ENCODE peak calls at places on chromosomes 2 and 18, in four cellular contexts. One of them, this sample, is unnamed.
A peak's percentile ranks its signal among the peaks of the same experiment; 100 is the strongest.

GRCh38 chr2:207166349-207167128 is 791 bp upstream of the KLF7 start:
- DNase-seq in HepG2: peak; percentile 32
- DNase-seq in WTC11: peak; percentile 84
- DNase-seq in GM12878: no peak
- DNase-seq in this sample: peak; percentile 32

GRCh38 chr2:217830807-217831206 is 172.0 kb downstream of the TNS1 start:
- DNase-seq in HepG2: no peak
- DNase-seq in WTC11: no peak
- DNase-seq in GM12878: no peak
- DNase-seq in this sample: no peak

GRCh38 chr18:75977069-75977468 is 518.0 kb downstream of the ZNF516 start:
- DNase-seq in HepG2: no peak
- DNase-seq in WTC11: no peak
- DNase-seq in GM12878: no peak
- DNase-seq in this sample: no peak

GRCh38 chr2:70887550-70888229 is 48.0 kb upstream of the ATP6V1B1 start:
- DNase-seq in HepG2: no peak
- DNase-seq in WTC11: peak; percentile 87
- DNase-seq in GM12878: no peak
- DNase-seq in this sample: no peak

GRCh38 chr2:17835511-17835910 is 19.3 kb downstream of the MSGN1 start:
- DNase-seq in HepG2: no peak
- DNase-seq in WTC11: no peak
- DNase-seq in GM12878: no peak
- DNase-seq in this sample: no peak

GRCh38 chr2:230797515-230798495 is 66.9 kb upstream of the ITM2C start:
- DNase-seq in HepG2: no peak
- DNase-seq in WTC11: no peak
- DNase-seq in GM12878: no peak
- DNase-seq in this sample: peak; percentile 11

GRCh38 chr2:68386362-68386761 is 21.3 kb downstream of the PLEK start:
- DNase-seq in HepG2: no peak
- DNase-seq in WTC11: no peak
- DNase-seq in GM12878: no peak
- DNase-seq in this sample: no peak

GRCh38 chr2:111617299-111617803 is 266.6 kb downstream of the ANAPC1 start:
- DNase-seq in HepG2: peak; percentile 85
- DNase-seq in WTC11: no peak
- DNase-seq in GM12878: no peak
- DNase-seq in this sample: no peak

GRCh38 chr2:211745295-211746097 is 793.1 kb downstream of the ERBB4 start:
- DNase-seq in HepG2: peak; percentile 71
- DNase-seq in WTC11: peak; percentile 61
- DNase-seq in GM12878: no peak
- DNase-seq in this sample: peak; percentile 19

GRCh38 chr2:193868833-193869232 is 1674.1 kb upstream of the TMEFF2 start:
- DNase-seq in HepG2: no peak
- DNase-seq in WTC11: no peak
- DNase-seq in GM12878: no peak
- DNase-seq in this sample: no peak

GRCh38 chr2:230908595-230909191 is 16.3 kb downstream of the GPR55 start:
- DNase-seq in HepG2: peak; percentile 59
- DNase-seq in WTC11: no peak
- DNase-seq in GM12878: no peak
- DNase-seq in this sample: peak; percentile 77

GRCh38 chr2:239646184-239646583 is 245.4 kb upstream of the HDAC4 start:
- DNase-seq in HepG2: no peak
- DNase-seq in WTC11: no peak
- DNase-seq in GM12878: no peak
- DNase-seq in this sample: no peak

GRCh38 chr18:51236225-51236624 is 38.7 kb upstream of the MEX3C start:
- DNase-seq in HepG2: peak; percentile 72
- DNase-seq in WTC11: no peak
- DNase-seq in GM12878: no peak
- DNase-seq in this sample: peak; percentile 37

GRCh38 chr18:32019251-32019943 is 772 bp downstream of the RNF125 start:
- DNase-seq in HepG2: peak; percentile 39
- DNase-seq in WTC11: peak; percentile 51
- DNase-seq in GM12878: no peak
- DNase-seq in this sample: no peak

GRCh38 chr2:42086500-42086953 is 38.7 kb downstream of the PKDCC start:
- DNase-seq in HepG2: peak; percentile 76
- DNase-seq in WTC11: peak; percentile 60
- DNase-seq in GM12878: no peak
- DNase-seq in this sample: peak; percentile 52

GRCh38 chr2:237864940-237865622 is 5.7 kb downstream of the RAMP1 start:
- DNase-seq in HepG2: no peak
- DNase-seq in WTC11: no peak
- DNase-seq in GM12878: no peak
- DNase-seq in this sample: no peak

GRCh38 chr2:128577141-128577930 is 258.7 kb upstream of the HS6ST1 start:
- DNase-seq in HepG2: no peak
- DNase-seq in WTC11: no peak
- DNase-seq in GM12878: no peak
- DNase-seq in this sample: no peak

GRCh38 chr2:55088400-55088799 is 38.1 kb upstream of the RTN4 start:
- DNase-seq in HepG2: no peak
- DNase-seq in WTC11: no peak
- DNase-seq in GM12878: no peak
- DNase-seq in this sample: no peak

GRCh38 chr2:44167311-44167907 is 1.3 kb upstream of the PPM1B start:
- DNase-seq in HepG2: no peak
- DNase-seq in WTC11: no peak
- DNase-seq in GM12878: no peak
- DNase-seq in this sample: no peak

GRCh38 chr2:23595601-23596251 is 210.7 kb downstream of the KLHL29 start:
- DNase-seq in HepG2: peak; percentile 45
- DNase-seq in WTC11: no peak
- DNase-seq in GM12878: no peak
- DNase-seq in this sample: no peak

GRCh38 chr2:73999881-74000597 is 15.3 kb downstream of the TET3 start:
- DNase-seq in HepG2: no peak
- DNase-seq in WTC11: no peak
- DNase-seq in GM12878: no peak
- DNase-seq in this sample: no peak

GRCh38 chr2:38652431-38653273 is 13.3 kb upstream of the GALM start:
- DNase-seq in HepG2: no peak
- DNase-seq in WTC11: no peak
- DNase-seq in GM12878: no peak
- DNase-seq in this sample: peak; percentile 32

GRCh38 chr18:73647391-73647790 is 500.2 kb downstream of the FBXO15 start:
- DNase-seq in HepG2: no peak
- DNase-seq in WTC11: no peak
- DNase-seq in GM12878: no peak
- DNase-seq in this sample: no peak

GRCh38 chr18:7879717-7880116 is 312.6 kb downstream of the PTPRM start:
- DNase-seq in HepG2: no peak
- DNase-seq in WTC11: no peak
- DNase-seq in GM12878: no peak
- DNase-seq in this sample: no peak

GRCh38 chr2:103268841-103269498 is 507.1 kb downstream of the TMEM182 start:
- DNase-seq in HepG2: no peak
- DNase-seq in WTC11: no peak
- DNase-seq in GM12878: no peak
- DNase-seq in this sample: no peak

GRCh38 chr2:72837171-72837570 is 11.3 kb upstream of the EXOC6B start:
- DNase-seq in HepG2: no peak
- DNase-seq in WTC11: no peak
- DNase-seq in GM12878: no peak
- DNase-seq in this sample: no peak

DNA sequence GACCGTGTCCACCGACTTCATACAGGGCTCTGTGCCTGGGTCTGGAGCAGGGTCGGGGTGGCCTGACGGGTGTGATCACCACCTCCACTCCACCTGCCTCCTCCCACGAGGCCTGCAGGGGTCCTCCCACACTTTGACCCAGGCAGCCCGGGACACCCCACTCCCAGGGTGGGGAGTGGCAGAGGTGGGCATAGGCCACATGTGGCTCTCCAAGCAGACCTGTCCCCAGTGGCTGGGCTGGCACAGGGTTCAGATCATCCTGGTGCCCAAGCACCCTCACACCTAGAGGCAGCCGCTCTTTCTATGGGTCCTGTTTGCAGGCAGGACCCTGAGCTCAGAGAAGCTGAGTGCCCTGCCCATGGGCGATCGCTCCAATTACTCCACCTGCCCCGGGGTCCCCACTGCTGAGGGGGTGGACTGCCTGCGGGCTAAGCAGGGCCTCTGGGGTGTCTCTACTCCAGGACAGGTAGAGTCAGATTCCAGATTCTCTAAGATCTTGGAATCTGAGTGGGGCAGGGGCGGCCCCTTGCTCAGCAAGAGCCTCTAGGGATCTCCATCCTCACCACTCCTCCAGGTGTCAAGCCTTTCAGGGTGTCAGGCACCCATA is 1.4 kb downstream of the NEURL3 start:
- DNase-seq in HepG2: no peak
- DNase-seq in WTC11: no peak
- DNase-seq in GM12878: no peak
- DNase-seq in this sample: no peak
- TF ChIP-seq ETV6 in HepG2: no peak
- TF ChIP-seq ETV6 in WTC11: no peak
- TF ChIP-seq ETV6 in GM12878: no peak
- TF ChIP-seq ETV6 in this sample: no peak

GRCh38 chr2:200408428-200409311 is 101.2 kb downstream of the KCTD18 start:
- DNase-seq in HepG2: peak; percentile 52
- DNase-seq in WTC11: no peak
- DNase-seq in GM12878: no peak
- DNase-seq in this sample: peak; percentile 18

GRCh38 chr2:200403794-200404193 is 97.3 kb downstream of the SPATS2L start:
- DNase-seq in HepG2: peak; percentile 19
- DNase-seq in WTC11: no peak
- DNase-seq in GM12878: no peak
- DNase-seq in this sample: no peak

GRCh38 chr2:200404615-200405014 is 98.1 kb downstream of the SPATS2L start:
- DNase-seq in HepG2: no peak
- DNase-seq in WTC11: no peak
- DNase-seq in GM12878: no peak
- DNase-seq in this sample: no peak

GRCh38 chr2:200406379-200406778 is 99.9 kb downstream of the SPATS2L start:
- DNase-seq in HepG2: peak; percentile 38
- DNase-seq in WTC11: no peak
- DNase-seq in GM12878: no peak
- DNase-seq in this sample: no peak

DNA sequence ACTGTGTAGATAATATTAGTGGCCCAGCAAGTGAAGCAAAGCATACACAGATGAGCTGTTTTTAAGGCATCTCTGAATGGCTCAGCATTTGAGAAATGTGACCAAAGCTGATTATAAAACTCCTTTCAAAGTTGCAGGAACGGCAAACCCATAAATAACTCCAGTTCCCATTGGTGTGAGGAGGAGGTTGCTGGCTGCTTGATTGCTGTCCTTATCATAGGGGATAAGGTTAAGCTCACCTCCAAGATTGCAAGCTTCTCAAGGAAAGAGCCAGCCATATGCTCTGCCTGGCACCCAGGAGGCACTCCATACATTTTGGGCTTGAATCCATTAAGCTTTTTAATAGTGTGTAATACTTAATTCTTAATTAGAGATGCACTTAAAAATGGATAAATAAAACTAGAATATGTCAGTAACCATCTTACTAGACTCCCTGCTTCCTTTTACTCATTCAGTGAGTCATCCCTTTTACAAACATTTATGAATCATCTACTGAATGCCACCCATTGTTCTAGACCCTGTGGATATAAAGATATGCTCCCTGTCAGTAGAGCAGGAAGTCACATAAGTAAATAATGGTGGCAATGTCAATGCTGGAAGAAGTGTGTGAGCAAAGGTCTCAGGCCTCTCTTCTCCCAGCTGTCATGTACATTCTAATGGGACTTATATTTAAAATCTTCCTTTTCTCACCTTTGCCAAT is 99.3 kb downstream of the SPATS2L start:
- DNase-seq in HepG2: peak; percentile 99
- DNase-seq in WTC11: no peak
- DNase-seq in GM12878: no peak
- DNase-seq in this sample: peak; percentile 31
- TF ChIP-seq ETV6 in HepG2: no peak
- TF ChIP-seq ETV6 in WTC11: no peak
- TF ChIP-seq ETV6 in GM12878: no peak
- TF ChIP-seq ETV6 in this sample: no peak

DNA sequence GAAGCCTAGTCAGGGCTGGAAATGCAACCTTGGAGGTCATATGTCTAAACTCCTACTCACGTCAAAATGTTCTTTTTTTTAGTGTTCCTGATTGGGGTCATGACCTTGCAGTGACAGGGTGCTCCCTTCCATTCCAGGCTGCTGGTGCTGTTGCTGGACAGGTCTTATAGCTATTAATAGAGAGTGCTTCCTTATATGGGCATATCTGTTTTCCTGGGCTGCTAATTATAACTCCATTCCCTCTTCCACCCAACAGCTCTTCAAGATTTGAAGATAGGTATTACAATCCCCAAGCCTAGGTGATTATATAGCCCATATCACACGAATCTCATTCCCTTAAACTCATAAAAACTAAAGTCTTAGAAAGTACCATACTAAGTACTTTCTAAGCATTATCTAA is 12.6 kb downstream of the HOXD3 start:
- DNase-seq in HepG2: no peak
- DNase-seq in WTC11: no peak
- DNase-seq in GM12878: no peak
- DNase-seq in this sample: no peak
- TF ChIP-seq ETV6 in HepG2: no peak
- TF ChIP-seq ETV6 in WTC11: no peak
- TF ChIP-seq ETV6 in GM12878: no peak
- TF ChIP-seq ETV6 in this sample: no peak

GRCh38 chr2:140063356-140063755 is 1283.2 kb upstream of the NXPH2 start:
- DNase-seq in HepG2: no peak
- DNase-seq in WTC11: no peak
- DNase-seq in GM12878: no peak
- DNase-seq in this sample: no peak
- TF ChIP-seq ETV6 in HepG2: no peak
- TF ChIP-seq ETV6 in WTC11: no peak
- TF ChIP-seq ETV6 in GM12878: no peak
- TF ChIP-seq ETV6 in this sample: no peak

DNA sequence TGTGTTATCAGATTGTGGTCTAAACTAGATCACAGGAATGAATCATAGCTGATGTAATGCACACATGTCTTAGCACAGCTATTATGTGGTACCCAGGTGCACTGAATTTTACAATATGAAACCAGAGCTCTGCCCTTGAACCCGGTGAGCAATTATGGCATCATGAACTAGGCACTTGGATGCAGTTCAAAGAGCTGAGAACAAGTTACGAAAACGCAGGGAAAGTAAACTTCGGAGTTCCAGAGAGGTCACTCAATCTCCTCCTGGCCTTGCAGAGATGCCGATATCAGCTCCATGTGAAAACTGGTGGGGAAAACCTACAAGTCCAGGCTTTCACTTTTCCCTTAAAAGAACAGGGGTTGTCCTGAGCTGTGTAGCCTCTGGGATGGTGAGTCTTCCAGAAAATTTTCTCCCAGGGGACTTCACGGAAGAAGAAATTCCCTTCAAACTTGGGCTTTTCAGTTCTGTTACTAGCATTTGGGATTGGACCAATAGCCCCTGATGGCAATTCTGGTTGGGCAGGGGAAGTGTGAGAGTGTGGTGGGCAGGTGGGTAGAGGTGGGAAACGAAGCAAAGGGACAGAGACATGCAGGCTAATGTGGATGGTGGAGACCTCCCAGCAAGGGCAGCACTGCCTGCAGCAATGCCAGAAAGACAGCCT is 71.1 kb upstream of the SH3BP4 start:
- DNase-seq in HepG2: peak; percentile 99
- DNase-seq in WTC11: no peak
- DNase-seq in GM12878: no peak
- DNase-seq in this sample: no peak
- TF ChIP-seq ETV6 in HepG2: no peak
- TF ChIP-seq ETV6 in WTC11: no peak
- TF ChIP-seq ETV6 in GM12878: no peak
- TF ChIP-seq ETV6 in this sample: no peak

This sample was measured in K562.